ENCODE peak calls at places on chromosomes 1 and 21, in five cellular contexts. K is RPMI8226, H is foreskin fibroblast, M is Right ventricle myocardium inferior, I is glutamatergic neuron. N is an unnamed sample.

GRCh38 chr21:43188712-43189151 is 19.9 kb downstream of the CRYAA start:
- DNase-seq in K (peak), H (no peak), M (peak), I (no peak), N (no peak)

GRCh38 chr1:201850053-201850397 is 21.1 kb downstream of the IPO9 start:
- DNase-seq in K (no peak), H (peak), M (peak), I (no peak), N (peak)

GRCh38 chr1:935751-936231 is 12.1 kb downstream of the SAMD11 start:
- DNase-seq in K (peak), H (no peak), M (no peak), I (peak), N (no peak)

GRCh38 chr1:232524056-232524455 is 105.9 kb downstream of the SIPA1L2 start:
- DNase-seq in K (no peak), H (no peak), M (no peak), I (no peak), N (peak)

GRCh38 chr1:67270569-67270968 is 37.1 kb upstream of the IL12RB2 start:
- DNase-seq in K (no peak), H (no peak), M (no peak), I (no peak), N (no peak)

GRCh38 chr1:199243423-199244061 is 604.7 kb downstream of the PTPRC start:
- DNase-seq in K (peak), H (peak), M (peak), I (peak), N (peak)

GRCh38 chr1:206521002-206521585 is 13.8 kb downstream of the RASSF5 start:
- DNase-seq in K (no peak), H (no peak), M (no peak), I (no peak), N (no peak)

GRCh38 chr1:213564215-213564659 is 423.5 kb upstream of the PROX1 start:
- DNase-seq in K (peak), H (no peak), M (no peak), I (no peak), N (no peak)

GRCh38 chr1:241715435-241715834 is 63.4 kb downstream of the WDR64 start:
- DNase-seq in K (no peak), H (peak), M (no peak), I (no peak), N (no peak)

GRCh38 chr1:21573971-21574458 is 64.8 kb downstream of the ALPL start:
- DNase-seq in K (peak), H (peak), M (peak), I (peak), N (peak)

GRCh38 chr1:19337289-19337688 is 25.2 kb downstream of the SLC66A1 start:
- DNase-seq in K (no peak), H (no peak), M (no peak), I (no peak), N (no peak)

GRCh38 chr1:36562181-36562685 is 79.5 kb upstream of the CSF3R start:
- DNase-seq in K (no peak), H (no peak), M (no peak), I (peak), N (no peak)

GRCh38 chr1:118618618-118619340 is 369.4 kb downstream of the TBX15 start:
- DNase-seq in K (no peak), H (no peak), M (no peak), I (no peak), N (no peak)

GRCh38 chr1:29145739-29146437 is 22.2 kb upstream of the TMEM200B start:
- DNase-seq in K (no peak), H (peak), M (no peak), I (no peak), N (peak)

GRCh38 chr1:199084293-199084692 is 445.5 kb downstream of the PTPRC start:
- DNase-seq in K (no peak), H (peak), M (no peak), I (no peak), N (peak)

GRCh38 chr1:215777370-215777925 is 210.3 kb downstream of the KCTD3 start:
- DNase-seq in K (no peak), H (peak), M (no peak), I (no peak), N (no peak)

GRCh38 chr1:224727851-224728250 is 111.7 kb downstream of the CNIH3 start:
- DNase-seq in K (no peak), H (peak), M (no peak), I (no peak), N (no peak)

GRCh38 chr1:5753431-5754078 is 238.7 kb downstream of the NPHP4 start:
- DNase-seq in K (no peak), H (no peak), M (no peak), I (no peak), N (no peak)

GRCh38 chr1:37691497-37692077 is 729 bp upstream of the CDCA8 start:
- DNase-seq in K (peak), H (peak), M (peak), I (peak), N (peak)

GRCh38 chr1:201791775-201792166 is 37.2 kb upstream of the IPO9 start:
- DNase-seq in K (no peak), H (peak), M (no peak), I (no peak), N (peak)

GRCh38 chr1:147168626-147169058 is 3.6 kb downstream of the PRKAB2 start:
- DNase-seq in K (peak), H (peak), M (no peak), I (no peak), N (peak)

GRCh38 chr1:180424848-180425457 is 77.4 kb downstream of the ACBD6 start:
- DNase-seq in K (no peak), H (no peak), M (no peak), I (no peak), N (no peak)

GRCh38 chr1:159847231-159847630 is 15.2 kb downstream of the VSIG8 start:
- DNase-seq in K (no peak), H (no peak), M (no peak), I (no peak), N (no peak)

GRCh38 chr1:220874201-220874655 is 5.0 kb upstream of the HLX start:
- DNase-seq in K (peak), H (peak), M (no peak), I (peak), N (peak)

GRCh38 chr1:246208120-246208519 is 299.0 kb downstream of the SMYD3 start:
- DNase-seq in K (no peak), H (peak), M (no peak), I (no peak), N (no peak)

GRCh38 chr1:77228836-77229235 is 9.6 kb upstream of the PIGK start:
- DNase-seq in K (peak), H (no peak), M (no peak), I (no peak), N (no peak)

GRCh38 chr1:160837558-160838205 is 25.0 kb downstream of the CD244 start:
- DNase-seq in K (peak), H (no peak), M (no peak), I (no peak), N (peak)

GRCh38 chr1:226608699-226609505 is 60.3 kb downstream of the STUM start:
- DNase-seq in K (peak), H (peak), M (peak), I (peak), N (peak)

GRCh38 chr1:206059354-206059915 is 6.5 kb downstream of the RHEX start:
- DNase-seq in K (no peak), H (no peak), M (no peak), I (no peak), N (no peak)

GRCh38 chr1:20600156-20600555 is 11.3 kb downstream of the CDA start:
- DNase-seq in K (no peak), H (peak), M (no peak), I (no peak), N (no peak)

GRCh38 chr1:202479630-202480029 is 131.1 kb downstream of the PPP1R12B start:
- DNase-seq in K (peak), H (no peak), M (no peak), I (no peak), N (no peak)

N was measured in fibroblast of pulmonary artery.